ENCODE peak calls at places on chromosomes 12 and 14, in eight cellular contexts. T is GM23338; O is left ventricle myocardium inferior; A is Calu3; I is Peyer's patch; G is CD4-positive, alpha-beta T cell; M is BE2C; E is spleen. C is an unnamed sample.

GRCh38 chr12:62834971-62835547 is 99.9 kb downstream of the PPM1H start:
- DNase-seq in T (no peak), O (no peak), A (no peak), I (no peak), G (no peak), M (no peak), E (no peak), C (no peak)

GRCh38 chr12:59234391-59234790 is 314.1 kb upstream of the LRIG3 start:
- DNase-seq in T (peak), O (no peak), A (no peak), I (no peak), G (no peak), M (no peak), E (no peak), C (no peak)

GRCh38 chr12:104138747-104139186 is 757 bp upstream of the NFYB start:
- DNase-seq in T (peak), O (peak), A (no peak), I (no peak), G (no peak), M (no peak), E (no peak), C (peak)

GRCh38 chr12:3752741-3753486 is at the start of gene CRACR2A:
- DNase-seq in T (peak), O (peak), A (peak), I (peak), G (peak), M (peak), E (peak), C (peak)

GRCh38 chr14:69325086-69325485 is 65.1 kb downstream of the GALNT16 start:
- DNase-seq in T (no peak), O (no peak), A (no peak), I (peak), G (no peak), M (no peak), E (peak), C (no peak)

GRCh38 chr14:102491366-102491765 is 18.2 kb downstream of the ANKRD9 start:
- DNase-seq in T (no peak), O (no peak), A (no peak), I (no peak), G (no peak), M (no peak), E (no peak), C (no peak)

GRCh38 chr14:63659726-63660125 is 18.1 kb upstream of the WDR89 start:
- DNase-seq in T (no peak), O (no peak), A (peak), I (no peak), G (no peak), M (no peak), E (no peak), C (no peak)

GRCh38 chr14:103073367-103073875 is 10.6 kb upstream of the LBHD2 start:
- DNase-seq in T (no peak), O (peak), A (peak), I (peak), G (no peak), M (no peak), E (peak), C (no peak)

GRCh38 chr12:92654929-92655328 is 47.9 kb upstream of the PLEKHG7 start:
- DNase-seq in T (no peak), O (no peak), A (no peak), I (no peak), G (no peak), M (no peak), E (no peak), C (no peak)

GRCh38 chr12:132561784-132562156 is 48.6 kb downstream of the LRCOL1 start:
- DNase-seq in T (peak), O (no peak), A (peak), I (no peak), G (no peak), M (peak), E (no peak), C (peak)

GRCh38 chr12:6697584-6698351 is 2.8 kb downstream of the PIANP start:
- DNase-seq in T (peak), O (no peak), A (peak), I (no peak), G (no peak), M (peak), E (peak), C (peak)

GRCh38 chr12:13790317-13790716 is 191.1 kb downstream of the GRIN2B start:
- DNase-seq in T (no peak), O (no peak), A (no peak), I (no peak), G (no peak), M (no peak), E (no peak), C (no peak)

GRCh38 chr12:96434107-96434506 is 33.9 kb upstream of the CDK17 start:
- DNase-seq in T (no peak), O (no peak), A (no peak), I (no peak), G (peak), M (no peak), E (no peak), C (peak)

GRCh38 chr12:65324056-65324455 is 45.6 kb downstream of the MSRB3 start:
- DNase-seq in T (no peak), O (no peak), A (no peak), I (no peak), G (no peak), M (no peak), E (no peak), C (no peak)

GRCh38 chr14:63039800-63040380 is 5.4 kb downstream of the KCNH5 start:
- DNase-seq in T (peak), O (no peak), A (peak), I (no peak), G (no peak), M (peak), E (no peak), C (no peak)

GRCh38 chr12:22459872-22460490 is 84.4 kb downstream of the C2CD5 start:
- DNase-seq in T (peak), O (no peak), A (peak), I (no peak), G (no peak), M (no peak), E (no peak), C (peak)

GRCh38 chr14:73662439-73663056 is 17.8 kb downstream of the DNAL1 start:
- DNase-seq in T (peak), O (no peak), A (peak), I (no peak), G (no peak), M (peak), E (no peak), C (no peak)

GRCh38 chr14:69048456-69048855 is 69.4 kb upstream of the ACTN1 start:
- DNase-seq in T (no peak), O (no peak), A (peak), I (no peak), G (peak), M (peak), E (no peak), C (no peak)

GRCh38 chr14:61145258-61145902 is 135.8 kb downstream of the TMEM30B start:
- DNase-seq in T (no peak), O (no peak), A (no peak), I (no peak), G (no peak), M (peak), E (no peak), C (no peak)

GRCh38 chr14:64702493-64703392 is 1.5 kb upstream of the PLEKHG3 start:
- DNase-seq in T (peak), O (no peak), A (peak), I (peak), G (no peak), M (no peak), E (peak), C (no peak)

GRCh38 chr14:35480119-35480769 is 53.7 kb upstream of the INSM2 start:
- DNase-seq in T (no peak), O (no peak), A (no peak), I (no peak), G (no peak), M (no peak), E (no peak), C (peak)

GRCh38 chr12:5027436-5027835 is 16.2 kb upstream of the KCNA5 start:
- DNase-seq in T (peak), O (no peak), A (no peak), I (no peak), G (no peak), M (no peak), E (no peak), C (no peak)

GRCh38 chr12:28507055-28507454 is 316.8 kb downstream of the CCDC91 start:
- DNase-seq in T (no peak), O (no peak), A (no peak), I (no peak), G (no peak), M (no peak), E (no peak), C (no peak)

GRCh38 chr12:33605776-33606175 is 166.2 kb upstream of the SYT10 start:
- DNase-seq in T (peak), O (no peak), A (peak), I (no peak), G (no peak), M (no peak), E (no peak), C (no peak)

DNA sequence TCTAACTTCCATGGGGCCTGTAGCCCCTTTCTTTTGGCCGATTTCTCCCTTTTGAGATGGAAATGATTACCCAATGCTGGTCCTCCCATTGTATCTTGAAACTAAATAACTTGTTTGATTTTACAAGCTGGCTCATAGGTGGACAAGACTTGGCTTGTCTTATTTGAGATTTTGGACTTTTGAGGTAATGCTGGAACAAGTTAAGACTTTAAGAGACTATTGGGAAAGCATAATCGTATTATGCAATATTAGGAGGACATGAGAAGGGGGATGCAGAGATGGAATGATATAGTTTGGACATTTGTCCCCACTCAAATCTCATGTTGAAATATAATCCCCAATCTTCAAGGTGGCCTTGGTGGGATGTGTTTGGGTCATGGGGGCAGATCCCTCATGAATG is 49.2 kb upstream of the LYZ start:
- DNase-seq in T (no peak), O (no peak), A (no peak), I (no peak), G (no peak), M (no peak), E (no peak), C (no peak)
- TF ChIP-seq CTCF in T (no peak), O (no peak), A (no peak), I (no peak), G (no peak), M (no peak), E (no peak), C (no peak)

GRCh38 chr12:116713529-116713928 is 24.3 kb downstream of the SPRING1 start:
- DNase-seq in T (no peak), O (no peak), A (no peak), I (no peak), G (no peak), M (no peak), E (no peak), C (no peak)
- TF ChIP-seq CTCF in T (no peak), O (no peak), A (no peak), I (no peak), G (no peak), M (no peak), E (no peak), C (no peak)

GRCh38 chr14:99605299-99605961 is 1.4 kb upstream of the CCDC85C start:
- DNase-seq in T (peak), O (peak), A (peak), I (peak), G (peak), M (peak), E (peak), C (peak)
- TF ChIP-seq CTCF in T (no peak), O (peak), A (no peak), I (no peak), G (no peak), M (no peak), E (no peak), C (no peak)

DNA sequence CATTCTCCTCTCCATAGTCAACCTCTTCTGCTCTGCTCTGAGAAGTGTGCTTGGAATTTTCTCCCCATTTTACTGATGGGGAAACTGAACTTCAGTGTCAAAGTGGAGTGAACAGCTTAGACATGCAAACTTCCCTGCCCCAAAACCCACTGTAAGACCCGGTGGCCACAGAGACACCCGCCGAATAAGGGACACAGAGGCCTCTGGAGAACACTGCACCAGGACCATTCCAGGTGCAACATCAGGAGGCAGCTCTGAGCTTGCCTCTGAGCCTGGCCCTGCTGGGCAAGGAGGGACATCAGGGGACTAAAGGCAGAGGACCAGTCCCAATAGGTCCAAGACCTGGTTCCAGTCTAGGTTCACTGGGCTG is 1.7 kb downstream of the HDAC7 start:
- DNase-seq in T (no peak), O (no peak), A (no peak), I (peak), G (no peak), M (no peak), E (peak), C (no peak)
- TF ChIP-seq CTCF in T (no peak), O (no peak), A (no peak), I (no peak), G (no peak), M (peak), E (no peak), C (no peak)

GRCh38 chr14:81837304-81837703 is 303.7 kb upstream of the SEL1L start:
- DNase-seq in T (no peak), O (no peak), A (no peak), I (no peak), G (no peak), M (no peak), E (no peak), C (no peak)
- TF ChIP-seq CTCF in T (no peak), O (no peak), A (no peak), I (no peak), G (no peak), M (no peak), E (no peak), C (no peak)

GRCh38 chr14:105248368-105249174 is at the start of gene BTBD6:
- DNase-seq in T (peak), O (peak), A (peak), I (peak), G (peak), M (peak), E (peak), C (peak)
- TF ChIP-seq CTCF in T (no peak), O (no peak), A (no peak), I (no peak), G (no peak), M (no peak), E (no peak), C (no peak)